ENCODE peak calls at places on chromosomes 16 and 17, in eight cellular contexts. R, S, Q, H, J, T, B and U are unnamed samples.

GRCh38 chr16:72467157-72467759 is 295.3 kb upstream of the PMFBP1 start:
- DNase-seq in R (no peak), S (no peak), Q (no peak), H (peak), J (no peak), T (no peak), B (no peak), U (no peak)

GRCh38 chr16:19307587-19308241 is 22.2 kb downstream of the CLEC19A start:
- DNase-seq in R (peak), S (no peak), Q (no peak), H (no peak), J (no peak), T (no peak), B (no peak), U (no peak)

GRCh38 chr17:67200727-67201301 is 44.2 kb downstream of the HELZ start:
- DNase-seq in R (no peak), S (no peak), Q (no peak), H (no peak), J (no peak), T (no peak), B (no peak), U (no peak)

GRCh38 chr17:82374626-82375331 is 3.2 kb downstream of the UTS2R start:
- DNase-seq in R (no peak), S (no peak), Q (no peak), H (no peak), J (no peak), T (no peak), B (no peak), U (no peak)

GRCh38 chr16:3971261-3971660 is 90.7 kb upstream of the CREBBP start:
- DNase-seq in R (no peak), S (no peak), Q (no peak), H (peak), J (no peak), T (no peak), B (no peak), U (no peak)

GRCh38 chr17:65496801-65497200 is 64.6 kb downstream of the AXIN2 start:
- DNase-seq in R (no peak), S (no peak), Q (no peak), H (no peak), J (no peak), T (no peak), B (no peak), U (no peak)

GRCh38 chr17:1532836-1533602 is 16.6 kb upstream of the INPP5K start:
- DNase-seq in R (peak), S (no peak), Q (no peak), H (no peak), J (no peak), T (no peak), B (no peak), U (peak)

GRCh38 chr17:61514491-61514890 is 62.3 kb downstream of the TBX4 start:
- DNase-seq in R (no peak), S (no peak), Q (no peak), H (no peak), J (no peak), T (no peak), B (no peak), U (no peak)

GRCh38 chr16:85699628-85700027 is 10.9 kb upstream of the GINS2 start:
- DNase-seq in R (no peak), S (no peak), Q (no peak), H (no peak), J (no peak), T (no peak), B (no peak), U (no peak)

GRCh38 chr17:72338847-72339790 is 218.3 kb downstream of the SOX9 start:
- DNase-seq in R (no peak), S (peak), Q (no peak), H (peak), J (no peak), T (no peak), B (no peak), U (no peak)

GRCh38 chr17:81996232-81996756 is 18.9 kb downstream of the ASPSCR1 start:
- DNase-seq in R (no peak), S (no peak), Q (no peak), H (no peak), J (no peak), T (no peak), B (no peak), U (no peak)

GRCh38 chr16:27315333-27316037 is 1.7 kb downstream of the IL4R start:
- DNase-seq in R (peak), S (peak), Q (peak), H (no peak), J (peak), T (peak), B (peak), U (peak)

GRCh38 chr16:47939690-47940089 is 216.1 kb downstream of the ABCC12 start:
- DNase-seq in R (no peak), S (no peak), Q (no peak), H (no peak), J (no peak), T (no peak), B (no peak), U (no peak)

GRCh38 chr17:81076097-81076754 is 41.3 kb downstream of the BAIAP2 start:
- DNase-seq in R (no peak), S (no peak), Q (no peak), H (no peak), J (no peak), T (no peak), B (no peak), U (no peak)

GRCh38 chr17:28662527-28662829 is 473 bp downstream of the SUPT6H start:
- DNase-seq in R (no peak), S (no peak), Q (no peak), H (no peak), J (no peak), T (no peak), B (no peak), U (no peak)

GRCh38 chr17:34275881-34276280 is 5.9 kb downstream of the CCL7 start:
- DNase-seq in R (no peak), S (no peak), Q (no peak), H (peak), J (no peak), T (no peak), B (no peak), U (no peak)

GRCh38 chr16:54446639-54447038 is 160.1 kb upstream of the IRX3 start:
- DNase-seq in R (no peak), S (no peak), Q (no peak), H (no peak), J (peak), T (peak), B (no peak), U (no peak)

GRCh38 chr17:49898547-49899490 is 51.0 kb upstream of the TAC4 start:
- DNase-seq in R (peak), S (no peak), Q (no peak), H (no peak), J (no peak), T (no peak), B (no peak), U (no peak)

GRCh38 chr17:14359251-14359939 is 58.5 kb downstream of the HS3ST3B1 start:
- DNase-seq in R (peak), S (no peak), Q (no peak), H (no peak), J (no peak), T (peak), B (no peak), U (peak)

GRCh38 chr16:58948244-58948643 is 214.1 kb upstream of the GOT2 start:
- DNase-seq in R (no peak), S (no peak), Q (no peak), H (no peak), J (no peak), T (no peak), B (no peak), U (no peak)

GRCh38 chr17:1347681-1348318 is 52.2 kb downstream of the YWHAE start:
- DNase-seq in R (no peak), S (peak), Q (no peak), H (no peak), J (peak), T (no peak), B (peak), U (peak)

GRCh38 chr16:11666108-11667055 is 1.9 kb upstream of the SNN start:
- DNase-seq in R (peak), S (no peak), Q (no peak), H (no peak), J (no peak), T (no peak), B (no peak), U (no peak)

GRCh38 chr17:1498233-1498632 is 5.7 kb upstream of the MYO1C start:
- DNase-seq in R (no peak), S (no peak), Q (no peak), H (no peak), J (no peak), T (no peak), B (no peak), U (no peak)

GRCh38 chr17:39243155-39243554 is 17.4 kb upstream of the STAC2 start:
- DNase-seq in R (no peak), S (no peak), Q (no peak), H (no peak), J (no peak), T (no peak), B (no peak), U (no peak)

GRCh38 chr16:55426865-55427484 is 52.0 kb upstream of the MMP2 start:
- DNase-seq in R (no peak), S (no peak), Q (no peak), H (no peak), J (no peak), T (no peak), B (no peak), U (no peak)

GRCh38 chr16:75312875-75313274 is 61.5 kb upstream of the BCAR1 start:
- DNase-seq in R (no peak), S (no peak), Q (no peak), H (no peak), J (no peak), T (no peak), B (no peak), U (no peak)

GRCh38 chr16:86225905-86226371 is 284.4 kb upstream of the FOXF1 start:
- DNase-seq in R (no peak), S (no peak), Q (no peak), H (no peak), J (no peak), T (peak), B (no peak), U (no peak)

GRCh38 chr17:28760987-28761562 is 17.3 kb downstream of the TRAF4 start:
- DNase-seq in R (peak), S (peak), Q (no peak), H (no peak), J (peak), T (peak), B (peak), U (no peak)

GRCh38 chr17:32033223-32033622 is 26.0 kb downstream of the LRRC37B start:
- DNase-seq in R (no peak), S (no peak), Q (no peak), H (no peak), J (no peak), T (no peak), B (no peak), U (no peak)

GRCh38 chr16:53837421-53837820 is 133.5 kb downstream of the FTO start:
- DNase-seq in R (no peak), S (no peak), Q (no peak), H (no peak), J (no peak), T (no peak), B (no peak), U (no peak)

DNA sequence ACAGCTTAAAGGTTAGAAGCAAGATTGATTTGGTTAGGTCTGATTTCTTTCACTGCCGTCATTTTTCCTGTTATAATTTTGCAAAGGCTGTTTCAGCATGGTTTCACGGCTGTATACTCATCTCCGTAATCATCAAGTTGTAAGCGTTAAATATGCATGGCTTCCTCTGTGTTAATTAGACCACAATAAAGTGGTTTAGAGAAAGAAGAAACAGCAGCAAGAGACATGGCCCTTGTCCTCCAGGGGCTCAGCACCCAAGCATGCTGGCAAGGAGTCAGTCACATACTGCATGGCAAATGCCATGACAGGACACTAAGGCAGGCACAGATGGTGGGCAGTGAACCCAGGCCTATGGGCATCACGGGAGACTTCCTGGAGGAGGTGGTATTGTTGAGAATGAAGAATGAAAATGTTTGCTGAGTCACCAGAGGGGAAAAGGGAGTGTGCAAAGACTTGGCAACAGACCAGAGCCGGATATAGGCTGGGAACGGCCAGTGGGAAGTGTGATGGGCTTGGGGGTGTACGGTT is 61.4 kb upstream of the PLCG2 start:
- DNase-seq in R (no peak), S (no peak), Q (no peak), H (no peak), J (no peak), T (no peak), B (no peak), U (no peak)
- H3K27ac ChIP-seq in R (no peak), S (no peak), Q (no peak), H (no peak), J (no peak), T (no peak), B (no peak), U (peak)

GRCh38 chr16:57736419-57737281 is 1.1 kb downstream of the KATNB1 start:
- DNase-seq in R (peak), S (peak), Q (peak), H (peak), J (no peak), T (peak), B (no peak), U (peak)
- TF ChIP-seq CTCF in R (no peak), S (no peak), Q (no peak), H (peak), J (peak), T (no peak), B (no peak), U (peak)

DNA sequence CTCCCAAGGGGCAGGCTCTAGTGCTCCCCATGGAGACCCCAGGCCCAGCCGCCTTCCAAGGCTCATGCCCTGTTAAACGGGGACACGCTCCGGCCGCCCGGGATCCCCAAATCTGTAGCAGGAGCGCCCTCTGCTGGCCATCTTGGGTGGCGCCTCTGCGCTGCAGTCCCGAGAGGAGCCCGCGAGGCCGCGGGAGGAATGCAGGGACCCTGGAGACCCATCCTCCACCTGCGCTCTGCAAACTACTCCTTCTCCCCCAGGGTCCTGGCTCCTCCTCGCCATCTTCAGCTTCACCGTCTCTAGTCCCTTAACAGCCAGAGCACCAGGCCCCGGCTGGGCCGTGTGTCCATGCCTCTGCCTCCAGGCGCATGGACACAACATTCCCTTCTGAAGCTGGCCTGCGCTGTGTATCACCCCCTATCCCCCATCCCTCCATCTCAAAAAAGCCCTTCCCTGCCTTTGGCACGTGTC is 23.6 kb upstream of the KRT17 start:
- DNase-seq in R (peak), S (peak), Q (peak), H (peak), J (peak), T (peak), B (peak), U (peak)
- H3K27ac ChIP-seq in R (no peak), S (peak), Q (no peak), H (peak), J (peak), T (no peak), B (peak), U (peak)

GRCh38 chr17:7561028-7561575 is 617 bp upstream of the SENP3 start:
- DNase-seq in R (peak), S (peak), Q (peak), H (peak), J (peak), T (peak), B (peak), U (peak)

GRCh38 chr17:7558544-7559306 is at the start of gene TNFSF13:
- DNase-seq in R (no peak), S (peak), Q (no peak), H (no peak), J (peak), T (peak), B (no peak), U (peak)

GRCh38 chr17:7559307-7560171 is 989 bp downstream of the TNFSF13 start:
- DNase-seq in R (no peak), S (peak), Q (no peak), H (no peak), J (peak), T (peak), B (no peak), U (no peak)

GRCh38 chr17:7561589-7562207 is at the start of gene SENP3:
- DNase-seq in R (peak), S (peak), Q (peak), H (peak), J (peak), T (peak), B (peak), U (peak)

GRCh38 chr17:7560172-7561027 is 1.3 kb upstream of the SENP3 start:
- DNase-seq in R (peak), S (peak), Q (no peak), H (no peak), J (peak), T (peak), B (peak), U (peak)
- TF ChIP-seq CTCF in R (peak), S (peak), Q (no peak), H (peak), J (peak), T (peak), B (no peak), U (peak)

GRCh38 chr17:75442168-75443103 is 14.0 kb upstream of the TMEM94 start:
- DNase-seq in R (no peak), S (no peak), Q (no peak), H (no peak), J (no peak), T (no peak), B (no peak), U (no peak)
- H3K27ac ChIP-seq in R (no peak), S (no peak), Q (no peak), H (no peak), J (no peak), T (peak), B (peak), U (peak)

GRCh38 chr17:17587614-17588336 is 3.7 kb downstream of the PEMT start:
- DNase-seq in R (no peak), S (no peak), Q (no peak), H (no peak), J (no peak), T (no peak), B (no peak), U (no peak)

GRCh38 chr17:17593222-17593620 is 1.7 kb upstream of the PEMT start:
- DNase-seq in R (no peak), S (no peak), Q (no peak), H (no peak), J (no peak), T (no peak), B (no peak), U (no peak)

GRCh38 chr17:17590141-17590735 is 1.3 kb downstream of the PEMT start:
- DNase-seq in R (no peak), S (no peak), Q (no peak), H (no peak), J (no peak), T (no peak), B (no peak), U (no peak)

GRCh38 chr17:17590883-17591407 is 563 bp downstream of the PEMT start:
- DNase-seq in R (no peak), S (no peak), Q (no peak), H (no peak), J (no peak), T (no peak), B (no peak), U (no peak)

GRCh38 chr17:17591408-17592265 is at the start of gene PEMT:
- DNase-seq in R (peak), S (peak), Q (peak), H (peak), J (peak), T (peak), B (peak), U (peak)
- TF ChIP-seq CTCF in R (no peak), S (no peak), Q (no peak), H (peak), J (peak), T (no peak), B (no peak), U (no peak)

GRCh38 chr16:25065899-25066298 is 45.6 kb upstream of the LCMT1 start:
- DNase-seq in R (peak), S (no peak), Q (no peak), H (no peak), J (no peak), T (no peak), B (no peak), U (peak)
- H3K27ac ChIP-seq in R (no peak), S (no peak), Q (no peak), H (no peak), J (no peak), T (no peak), B (peak), U (peak)

DNA sequence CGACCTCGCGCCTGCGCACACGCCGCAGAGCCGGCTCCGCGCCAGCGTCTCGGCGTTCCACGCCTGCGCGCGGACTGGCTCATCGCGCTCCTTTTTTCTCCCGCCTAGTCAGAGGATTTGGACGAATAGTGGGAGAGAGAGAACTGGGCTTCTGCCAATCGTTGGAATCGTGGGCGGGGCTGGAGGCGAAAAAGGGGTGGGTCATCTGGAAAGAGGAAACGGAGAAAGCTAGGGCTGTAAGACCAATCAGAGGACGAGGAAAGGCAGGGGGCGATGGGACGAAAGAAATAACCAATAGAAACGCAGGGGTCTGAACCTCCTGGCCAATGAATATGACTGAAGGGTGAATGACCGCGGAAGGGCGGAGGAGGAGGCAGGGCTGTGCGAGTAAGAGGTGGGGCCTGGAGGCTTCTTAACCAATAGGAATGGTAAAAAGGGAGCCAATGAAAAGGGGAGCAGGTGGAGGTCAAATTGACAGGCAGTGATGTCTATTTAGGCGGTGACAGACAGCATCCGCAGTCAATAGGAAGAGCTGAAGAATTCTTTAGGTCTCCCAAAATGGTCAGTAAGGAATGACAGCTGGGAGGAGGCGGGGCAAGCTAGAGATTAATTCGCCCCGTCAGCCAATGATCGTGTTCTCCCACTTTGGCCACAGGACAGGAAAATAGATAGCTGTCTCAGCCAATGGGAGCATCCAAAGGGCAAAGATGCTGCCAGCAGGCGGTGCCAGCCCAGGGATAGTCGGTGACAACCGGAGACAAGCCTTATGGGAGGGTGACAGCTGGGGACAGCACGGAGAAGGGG is at the start of gene TBC1D10B:
- DNase-seq in R (peak), S (peak), Q (peak), H (peak), J (peak), T (peak), B (peak), U (peak)
- TF ChIP-seq CTCF in R (peak), S (peak), Q (peak), H (peak), J (peak), T (no peak), B (no peak), U (peak)